ENCODE peak calls at places on chromosomes 1 and 21, in nine cellular contexts. V, Z, W, G, F, O, E, I and R are unnamed samples.
A peak's percentile ranks its signal among the peaks of the same experiment; 100 is the strongest.

GRCh38 chr1:64948905-64949833 is 17.2 kb downstream of the JAK1 start:
- DNase-seq in E (no peak), O (no peak), G (no peak), I (no peak), V (peak; percentile 38), W (peak; percentile 76), Z (no peak), F (no peak), R (no peak)

GRCh38 chr1:245306628-245307410 is 152.0 kb downstream of the KIF26B start:
- DNase-seq in E (no peak), F (no peak), W (no peak), G (no peak), V (no peak), I (no peak), O (no peak), Z (peak; percentile 35), R (no peak)

GRCh38 chr1:54610048-54610447 is 13.3 kb downstream of the FAM151A start:
- DNase-seq in I (no peak), W (no peak), O (peak; percentile 40), F (no peak), Z (no peak), V (no peak), E (no peak), G (no peak), R (peak; percentile 5)

GRCh38 chr1:109249654-109250401 is 489 bp downstream of the CELSR2 start:
- DNase-seq in O (peak; percentile 52), I (peak; percentile 64), F (no peak), E (no peak), Z (no peak), W (peak; percentile 6), G (no peak), V (no peak), R (no peak)

GRCh38 chr1:105337427-105337826 is 1587.7 kb downstream of the AMY1C start:
- DNase-seq in Z (no peak), I (no peak), F (no peak), W (no peak), V (no peak), E (no peak), O (no peak), G (no peak), R (no peak)

GRCh38 chr1:112991721-112992120 is 35.7 kb upstream of the SLC16A1 start:
- DNase-seq in I (no peak), E (no peak), G (no peak), W (no peak), Z (no peak), V (no peak), O (no peak), F (no peak), R (no peak)

GRCh38 chr1:201385299-201385891 is 7.9 kb upstream of the TNNT2 start:
- DNase-seq in W (peak; percentile 64), G (peak; percentile 35), E (peak; percentile 76), Z (peak; percentile 51), O (no peak), I (peak; percentile 84), F (no peak), V (no peak), R (peak; percentile 37)

GRCh38 chr1:186753241-186753640 is 73.0 kb upstream of the PTGS2 start:
- DNase-seq in O (no peak), E (no peak), Z (no peak), W (no peak), V (no peak), F (no peak), G (no peak), I (no peak), R (no peak)

GRCh38 chr1:86370627-86371026 is 25.5 kb downstream of the ODF2L start:
- DNase-seq in I (no peak), V (peak; percentile 6), G (peak; percentile 27), O (no peak), W (no peak), Z (no peak), F (no peak), E (no peak), R (no peak)

GRCh38 chr1:2360588-2361364 is 30.6 kb downstream of the MORN1 start:
- DNase-seq in E (no peak), W (no peak), Z (no peak), O (peak; percentile 45), V (no peak), I (no peak), G (peak; percentile 17), F (no peak), R (no peak)

GRCh38 chr1:19825298-19825697 is 10.2 kb upstream of the RNF186 start:
- DNase-seq in V (no peak), I (no peak), E (no peak), W (no peak), F (no peak), Z (no peak), G (no peak), O (no peak), R (no peak)

GRCh38 chr1:230186003-230186863 is 119.2 kb downstream of the GALNT2 start:
- DNase-seq in O (peak; percentile 85), E (no peak), W (no peak), G (peak; percentile 83), F (peak; percentile 85), Z (peak; percentile 96), V (peak; percentile 67), I (no peak), R (peak; percentile 85)

GRCh38 chr1:164735315-164736052 is 176.5 kb downstream of the PBX1 start:
- DNase-seq in W (peak; percentile 73), E (no peak), I (no peak), G (peak; percentile 40), F (no peak), O (no peak), V (no peak), Z (no peak), R (peak; percentile 87)

GRCh38 chr21:28943631-28944030 is 49.0 kb downstream of the LTN1 start:
- DNase-seq in E (no peak), Z (no peak), I (no peak), V (no peak), F (no peak), W (no peak), G (peak; percentile 80), O (no peak), R (peak; percentile 2)

GRCh38 chr1:67332653-67333529 is 25.2 kb downstream of the IL12RB2 start:
- DNase-seq in E (no peak), W (no peak), I (no peak), O (no peak), Z (no peak), V (no peak), F (no peak), G (no peak), R (no peak)

GRCh38 chr1:43600033-43601020 is 49.6 kb upstream of the KDM4A start:
- DNase-seq in G (no peak), E (no peak), F (no peak), Z (no peak), V (no peak), W (no peak), O (no peak), I (no peak), R (no peak)

GRCh38 chr1:233368106-233368783 is 40.7 kb downstream of the MAP3K21 start:
- DNase-seq in E (no peak), I (no peak), W (no peak), V (peak; percentile 2), G (peak; percentile 56), O (no peak), Z (no peak), F (peak; percentile 5), R (no peak)

GRCh38 chr1:158019177-158019868 is 25.9 kb downstream of the KIRREL1 start:
- DNase-seq in F (peak; percentile 94), G (peak; percentile 93), E (no peak), W (no peak), Z (no peak), O (peak; percentile 86), I (peak; percentile 38), V (peak; percentile 80), R (peak; percentile 92)

GRCh38 chr1:41662061-41662655 is 177.7 kb upstream of the EDN2 start:
- DNase-seq in G (peak; percentile 68), Z (no peak), F (no peak), V (no peak), W (no peak), O (peak; percentile 84), E (peak; percentile 85), I (peak; percentile 68), R (peak; percentile 55)

GRCh38 chr1:202047977-202048376 is 37.6 kb downstream of the ELF3 start:
- DNase-seq in Z (no peak), O (no peak), I (no peak), W (no peak), V (no peak), F (no peak), E (no peak), G (no peak), R (no peak)

GRCh38 chr1:62727656-62728396 is 39.6 kb upstream of the DOCK7 start:
- DNase-seq in E (no peak), O (no peak), F (no peak), W (no peak), V (no peak), Z (no peak), I (no peak), G (no peak), R (no peak)

GRCh38 chr1:14910947-14911721 is 242.4 kb upstream of the TMEM51 start:
- DNase-seq in I (no peak), E (no peak), Z (no peak), O (no peak), W (no peak), G (no peak), V (no peak), F (no peak), R (no peak)

GRCh38 chr1:942864-943533 is 16.1 kb downstream of the NOC2L start:
- DNase-seq in F (no peak), O (peak; percentile 86), I (no peak), E (peak; percentile 54), G (peak; percentile 55), W (no peak), V (no peak), Z (no peak), R (peak; percentile 56)

GRCh38 chr1:179141592-179142244 is 59.8 kb downstream of the TOR3A start:
- DNase-seq in E (no peak), G (peak; percentile 83), V (peak; percentile 69), I (no peak), Z (no peak), O (no peak), F (no peak), W (peak; percentile 65), R (peak; percentile 69)

GRCh38 chr1:168879906-168880734 is 151.1 kb upstream of the DPT start:
- DNase-seq in G (peak; percentile 60), O (peak; percentile 71), W (no peak), F (no peak), Z (no peak), I (no peak), E (no peak), V (peak; percentile 18), R (no peak)

GRCh38 chr1:31426249-31426922 is 13.4 kb downstream of the SERINC2 start:
- DNase-seq in G (no peak), Z (no peak), I (no peak), W (no peak), E (no peak), O (no peak), V (no peak), F (no peak), R (no peak)

GRCh38 chr1:201457508-201457960 is 11.5 kb downstream of the PHLDA3 start:
- DNase-seq in I (no peak), F (no peak), V (no peak), O (no peak), Z (no peak), W (no peak), E (no peak), G (no peak), R (no peak)

GRCh38 chr1:108560143-108560429 is 186 bp downstream of the EEIG2 start:
- DNase-seq in V (no peak), E (no peak), I (no peak), O (no peak), W (no peak), G (no peak), F (no peak), Z (no peak), R (no peak)

GRCh38 chr1:177346960-177347359 is 176.2 kb downstream of the BRINP2 start:
- DNase-seq in I (no peak), Z (no peak), V (no peak), O (no peak), W (no peak), E (no peak), G (no peak), F (no peak), R (no peak)

GRCh38 chr1:2990376-2991115 is 30.7 kb upstream of the ACTRT2 start:
- DNase-seq in V (no peak), W (no peak), G (no peak), Z (no peak), I (no peak), O (peak; percentile 42), F (no peak), E (no peak), R (no peak)

GRCh38 chr1:207890136-207890738 is 20.7 kb downstream of the CD34 start:
- DNase-seq in I (no peak), W (no peak), E (no peak), F (peak; percentile 71), O (peak; percentile 92), G (peak; percentile 98), Z (no peak), V (no peak), R (peak; percentile 80)